ENCODE peak calls at places on chromosomes 11 and 22, in five cellular contexts. B is sciatic nerve, N is adipocyte, X is neuronal stem cell, C is T-cell. J is an unnamed sample.

GRCh38 chr11:19905280-19905853 is 192.7 kb downstream of the NAV2 start:
- DNase-seq in B (no peak), N (peak), X (peak), C (no peak), J (no peak)

GRCh38 chr11:46346886-46347636 is at the start of gene DGKZ:
- DNase-seq in B (peak), N (peak), X (peak), C (peak), J (no peak)

GRCh38 chr11:92861641-92862040 is 107.8 kb upstream of the MTNR1B start:
- DNase-seq in B (no peak), N (peak), X (no peak), C (no peak), J (no peak)

GRCh38 chr11:104033134-104033533 is 3.3 kb upstream of the DDI1 start:
- DNase-seq in B (no peak), N (peak), X (no peak), C (no peak), J (no peak)

GRCh38 chr22:39994566-39995345 is at the start of gene FAM83F:
- DNase-seq in B (no peak), N (no peak), X (no peak), C (no peak), J (no peak)

GRCh38 chr11:77495526-77495925 is 21.6 kb upstream of the PAK1 start:
- DNase-seq in B (no peak), N (no peak), X (no peak), C (no peak), J (no peak)

GRCh38 chr11:11706022-11706421 is 84.2 kb upstream of the GALNT18 start:
- DNase-seq in B (no peak), N (no peak), X (no peak), C (no peak), J (no peak)

GRCh38 chr11:44221992-44222391 is 87.9 kb downstream of the ALX4 start:
- DNase-seq in B (no peak), N (no peak), X (no peak), C (no peak), J (no peak)

GRCh38 chr11:85742873-85743275 is 56.9 kb upstream of the CCDC89 start:
- DNase-seq in B (no peak), N (no peak), X (no peak), C (no peak), J (no peak)

GRCh38 chr11:84316866-84317560 is 1030.8 kb upstream of the CCDC90B start:
- DNase-seq in B (no peak), N (peak), X (peak), C (no peak), J (no peak)

GRCh38 chr11:7591107-7591894 is 77.5 kb downstream of the PPFIBP2 start:
- DNase-seq in B (no peak), N (no peak), X (no peak), C (no peak), J (no peak)

GRCh38 chr11:63682045-63682915 is 980 bp downstream of the RTN3 start:
- DNase-seq in B (peak), N (peak), X (peak), C (peak), J (no peak)

GRCh38 chr22:46844606-46845210 is 82.3 kb downstream of the TBC1D22A start:
- DNase-seq in B (no peak), N (no peak), X (no peak), C (no peak), J (no peak)

GRCh38 chr22:26763633-26764295 is 106.4 kb downstream of the MIAT start:
- DNase-seq in B (no peak), N (peak), X (no peak), C (no peak), J (no peak)

J was measured in esophagus squamous epithelium.